ENCODE peak calls at places on chromosomes 4 and X, in six cellular contexts. One of them, this sample, is unnamed.

GRCh38 chr4:2304877-2305561 is 43.1 kb upstream of the MXD4 start:
- DNase-seq in iPS-NIHi11: peak
- DNase-seq in lung: peak
- DNase-seq in astrocyte of the cerebellum: no peak
- DNase-seq in stimulated activated CD4-positive, alpha-beta T cell treated with anti-CD3 and anti-CD28 coated beads, Interleukin-2, amount 100 ng/mL, for 48 hours: no peak
- DNase-seq in NCI-H748 treated with DMSO at 0.1 percent for 48 hours: no peak
- DNase-seq in this sample: no peak

GRCh38 chrX:9770319-9770718 is 4.7 kb upstream of the GPR143 start:
- DNase-seq in iPS-NIHi11: no peak
- DNase-seq in lung: no peak
- DNase-seq in astrocyte of the cerebellum: no peak
- DNase-seq in stimulated activated CD4-positive, alpha-beta T cell treated with anti-CD3 and anti-CD28 coated beads, Interleukin-2, amount 100 ng/mL, for 48 hours: no peak
- DNase-seq in NCI-H748 treated with DMSO at 0.1 percent for 48 hours: no peak
- DNase-seq in this sample: no peak

GRCh38 chr4:173168396-173169177 is at the start of gene GALNT7:
- DNase-seq in iPS-NIHi11: peak
- DNase-seq in lung: peak
- DNase-seq in astrocyte of the cerebellum: no peak
- DNase-seq in stimulated activated CD4-positive, alpha-beta T cell treated with anti-CD3 and anti-CD28 coated beads, Interleukin-2, amount 100 ng/mL, for 48 hours: peak
- DNase-seq in NCI-H748 treated with DMSO at 0.1 percent for 48 hours: peak
- DNase-seq in this sample: peak

GRCh38 chr4:94068712-94069111 is 139.0 kb upstream of the SMARCAD1 start:
- DNase-seq in iPS-NIHi11: peak
- DNase-seq in lung: no peak
- DNase-seq in astrocyte of the cerebellum: peak
- DNase-seq in stimulated activated CD4-positive, alpha-beta T cell treated with anti-CD3 and anti-CD28 coated beads, Interleukin-2, amount 100 ng/mL, for 48 hours: no peak
- DNase-seq in NCI-H748 treated with DMSO at 0.1 percent for 48 hours: no peak
- DNase-seq in this sample: no peak

GRCh38 chr4:88353324-88353723 is 25.3 kb upstream of the HERC6 start:
- DNase-seq in iPS-NIHi11: no peak
- DNase-seq in lung: no peak
- DNase-seq in astrocyte of the cerebellum: no peak
- DNase-seq in stimulated activated CD4-positive, alpha-beta T cell treated with anti-CD3 and anti-CD28 coated beads, Interleukin-2, amount 100 ng/mL, for 48 hours: no peak
- DNase-seq in NCI-H748 treated with DMSO at 0.1 percent for 48 hours: no peak
- DNase-seq in this sample: no peak

GRCh38 chr4:2662598-2662997 is 93.5 kb downstream of the TNIP2 start:
- DNase-seq in iPS-NIHi11: no peak
- DNase-seq in lung: no peak
- DNase-seq in astrocyte of the cerebellum: peak
- DNase-seq in stimulated activated CD4-positive, alpha-beta T cell treated with anti-CD3 and anti-CD28 coated beads, Interleukin-2, amount 100 ng/mL, for 48 hours: no peak
- DNase-seq in NCI-H748 treated with DMSO at 0.1 percent for 48 hours: no peak
- DNase-seq in this sample: no peak

GRCh38 chrX:39869846-39870601 is 227.7 kb downstream of the BCOR start:
- DNase-seq in iPS-NIHi11: no peak
- DNase-seq in lung: no peak
- DNase-seq in astrocyte of the cerebellum: no peak
- DNase-seq in stimulated activated CD4-positive, alpha-beta T cell treated with anti-CD3 and anti-CD28 coated beads, Interleukin-2, amount 100 ng/mL, for 48 hours: peak
- DNase-seq in NCI-H748 treated with DMSO at 0.1 percent for 48 hours: no peak
- DNase-seq in this sample: no peak

GRCh38 chrX:107542500-107542899 is 85.8 kb upstream of the PRPS1 start:
- DNase-seq in iPS-NIHi11: peak
- DNase-seq in lung: no peak
- DNase-seq in astrocyte of the cerebellum: no peak
- DNase-seq in stimulated activated CD4-positive, alpha-beta T cell treated with anti-CD3 and anti-CD28 coated beads, Interleukin-2, amount 100 ng/mL, for 48 hours: no peak
- DNase-seq in NCI-H748 treated with DMSO at 0.1 percent for 48 hours: peak
- DNase-seq in this sample: no peak

GRCh38 chr4:81503586-81503985 is 31.9 kb upstream of the RASGEF1B start:
- DNase-seq in iPS-NIHi11: no peak
- DNase-seq in lung: no peak
- DNase-seq in astrocyte of the cerebellum: no peak
- DNase-seq in stimulated activated CD4-positive, alpha-beta T cell treated with anti-CD3 and anti-CD28 coated beads, Interleukin-2, amount 100 ng/mL, for 48 hours: no peak
- DNase-seq in NCI-H748 treated with DMSO at 0.1 percent for 48 hours: no peak
- DNase-seq in this sample: no peak

GRCh38 chr4:36192922-36193321 is 51.4 kb downstream of the ARAP2 start:
- DNase-seq in iPS-NIHi11: no peak
- DNase-seq in lung: no peak
- DNase-seq in astrocyte of the cerebellum: no peak
- DNase-seq in stimulated activated CD4-positive, alpha-beta T cell treated with anti-CD3 and anti-CD28 coated beads, Interleukin-2, amount 100 ng/mL, for 48 hours: no peak
- DNase-seq in NCI-H748 treated with DMSO at 0.1 percent for 48 hours: no peak
- DNase-seq in this sample: no peak

GRCh38 chr4:167248271-167248670 is 14.0 kb upstream of the SPOCK3 start:
- DNase-seq in iPS-NIHi11: no peak
- DNase-seq in lung: no peak
- DNase-seq in astrocyte of the cerebellum: no peak
- DNase-seq in stimulated activated CD4-positive, alpha-beta T cell treated with anti-CD3 and anti-CD28 coated beads, Interleukin-2, amount 100 ng/mL, for 48 hours: no peak
- DNase-seq in NCI-H748 treated with DMSO at 0.1 percent for 48 hours: no peak
- DNase-seq in this sample: no peak

GRCh38 chr4:82192153-82192552 is 181.6 kb downstream of the HNRNPD start:
- DNase-seq in iPS-NIHi11: no peak
- DNase-seq in lung: no peak
- DNase-seq in astrocyte of the cerebellum: no peak
- DNase-seq in stimulated activated CD4-positive, alpha-beta T cell treated with anti-CD3 and anti-CD28 coated beads, Interleukin-2, amount 100 ng/mL, for 48 hours: no peak
- DNase-seq in NCI-H748 treated with DMSO at 0.1 percent for 48 hours: no peak
- DNase-seq in this sample: no peak

GRCh38 chr4:13378973-13379759 is 105.0 kb downstream of the RAB28 start:
- DNase-seq in iPS-NIHi11: no peak
- DNase-seq in lung: no peak
- DNase-seq in astrocyte of the cerebellum: no peak
- DNase-seq in stimulated activated CD4-positive, alpha-beta T cell treated with anti-CD3 and anti-CD28 coated beads, Interleukin-2, amount 100 ng/mL, for 48 hours: no peak
- DNase-seq in NCI-H748 treated with DMSO at 0.1 percent for 48 hours: no peak
- DNase-seq in this sample: no peak

GRCh38 chr4:163948920-163949455 is 454.5 kb downstream of the TMA16 start:
- DNase-seq in iPS-NIHi11: no peak
- DNase-seq in lung: no peak
- DNase-seq in astrocyte of the cerebellum: no peak
- DNase-seq in stimulated activated CD4-positive, alpha-beta T cell treated with anti-CD3 and anti-CD28 coated beads, Interleukin-2, amount 100 ng/mL, for 48 hours: no peak
- DNase-seq in NCI-H748 treated with DMSO at 0.1 percent for 48 hours: no peak
- DNase-seq in this sample: no peak

GRCh38 chrX:18995216-18995615 is 11.3 kb upstream of the PHKA2 start:
- DNase-seq in iPS-NIHi11: no peak
- DNase-seq in lung: no peak
- DNase-seq in astrocyte of the cerebellum: no peak
- DNase-seq in stimulated activated CD4-positive, alpha-beta T cell treated with anti-CD3 and anti-CD28 coated beads, Interleukin-2, amount 100 ng/mL, for 48 hours: no peak
- DNase-seq in NCI-H748 treated with DMSO at 0.1 percent for 48 hours: no peak
- DNase-seq in this sample: no peak

This sample was measured in T-helper 17 cell.